ENCODE peak calls at places on chromosomes 12 and 14, in eight cellular contexts. M is T1000, J is AG04449, C is amniotic stem cell, B is Ammon's horn, N is NCI-H146, D is germinal center, T is pancreas. W is an unnamed sample.

GRCh38 chr12:42255875-42256261 is 17.8 kb upstream of the YAF2 start:
- DNase-seq in M (no peak), J (no peak), C (no peak), B (no peak), N (no peak), D (no peak), T (no peak), W (no peak)

GRCh38 chr14:85532981-85533820 is 3.3 kb downstream of the FLRT2 start:
- DNase-seq in M (peak), J (no peak), C (peak), B (peak), N (peak), D (no peak), T (peak), W (peak)

GRCh38 chr12:127652281-127652680 is 614.7 kb upstream of the TMEM132C start:
- DNase-seq in M (no peak), J (no peak), C (no peak), B (no peak), N (no peak), D (no peak), T (no peak), W (no peak)

GRCh38 chr12:12527820-12528296 is 34.8 kb downstream of the DUSP16 start:
- DNase-seq in M (no peak), J (no peak), C (no peak), B (no peak), N (no peak), D (no peak), T (no peak), W (no peak)

GRCh38 chr14:32022525-32022924 is 54.6 kb upstream of the ARHGAP5 start:
- DNase-seq in M (no peak), J (no peak), C (no peak), B (no peak), N (no peak), D (no peak), T (no peak), W (no peak)

GRCh38 chr12:20210795-20211194 is 157.5 kb upstream of the PDE3A start:
- DNase-seq in M (no peak), J (no peak), C (no peak), B (no peak), N (no peak), D (no peak), T (no peak), W (no peak)

GRCh38 chr12:24109381-24110039 is 160.0 kb upstream of the SOX5 start:
- DNase-seq in M (no peak), J (no peak), C (no peak), B (peak), N (peak), D (peak), T (no peak), W (peak)

GRCh38 chr14:39428118-39428517 is 4.1 kb downstream of the FBXO33 start:
- DNase-seq in M (no peak), J (no peak), C (no peak), B (no peak), N (no peak), D (no peak), T (no peak), W (no peak)

GRCh38 chr12:126493366-126494108 is 1428.3 kb downstream of the AACS start:
- DNase-seq in M (peak), J (no peak), C (no peak), B (no peak), N (no peak), D (no peak), T (no peak), W (no peak)

GRCh38 chr12:42145197-42145549 is 499 bp upstream of the GXYLT1 start:
- DNase-seq in M (no peak), J (no peak), C (no peak), B (no peak), N (peak), D (no peak), T (no peak), W (no peak)

GRCh38 chr14:97120204-97121120 is 323.3 kb downstream of the VRK1 start:
- DNase-seq in M (peak), J (no peak), C (no peak), B (no peak), N (no peak), D (no peak), T (no peak), W (no peak)

GRCh38 chr12:76391461-76391860 is 43.2 kb upstream of the BBS10 start:
- DNase-seq in M (no peak), J (no peak), C (no peak), B (no peak), N (no peak), D (no peak), T (no peak), W (no peak)

GRCh38 chr12:91884216-91884615 is 261.4 kb downstream of the BTG1 start:
- DNase-seq in M (no peak), J (no peak), C (no peak), B (no peak), N (no peak), D (no peak), T (no peak), W (no peak)

GRCh38 chr12:92439397-92439779 is 263.4 kb upstream of the PLEKHG7 start:
- DNase-seq in M (peak), J (no peak), C (peak), B (no peak), N (no peak), D (no peak), T (no peak), W (no peak)

GRCh38 chr12:16155938-16156337 is 121.5 kb downstream of the SLC15A5 start:
- DNase-seq in M (no peak), J (no peak), C (no peak), B (no peak), N (no peak), D (no peak), T (no peak), W (no peak)

GRCh38 chr12:109757671-109758265 is 44.1 kb downstream of the FAM222A start:
- DNase-seq in M (no peak), J (no peak), C (no peak), B (no peak), N (no peak), D (no peak), T (peak), W (no peak)

GRCh38 chr12:42790761-42791151 is 201.2 kb upstream of the PRICKLE1 start:
- DNase-seq in M (peak), J (no peak), C (no peak), B (no peak), N (no peak), D (no peak), T (no peak), W (no peak)

GRCh38 chr14:56219666-56220413 is 101.6 kb downstream of the PELI2 start:
- DNase-seq in M (no peak), J (no peak), C (no peak), B (no peak), N (no peak), D (no peak), T (no peak), W (no peak)

GRCh38 chr12:30729547-30729946 is 25.2 kb downstream of the CAPRIN2 start:
- DNase-seq in M (no peak), J (no peak), C (no peak), B (no peak), N (no peak), D (no peak), T (no peak), W (no peak)

GRCh38 chr12:15527201-15527782 is 205.0 kb downstream of the PTPRO start:
- DNase-seq in M (no peak), J (no peak), C (no peak), B (peak), N (no peak), D (no peak), T (no peak), W (no peak)

GRCh38 chr12:69492739-69493138 is 22.6 kb downstream of the FRS2 start:
- DNase-seq in M (no peak), J (no peak), C (no peak), B (no peak), N (no peak), D (no peak), T (no peak), W (no peak)

GRCh38 chr12:89951050-89951693 is 242.5 kb upstream of the ATP2B1 start:
- DNase-seq in M (peak), J (no peak), C (peak), B (no peak), N (no peak), D (peak), T (no peak), W (peak)

GRCh38 chr14:93086441-93087055 is 29.2 kb downstream of the ITPK1 start:
- DNase-seq in M (no peak), J (no peak), C (no peak), B (no peak), N (no peak), D (no peak), T (no peak), W (no peak)

GRCh38 chr12:26032719-26033241 is 74.3 kb downstream of the RASSF8 start:
- DNase-seq in M (no peak), J (peak), C (no peak), B (no peak), N (peak), D (no peak), T (no peak), W (no peak)

GRCh38 chr12:45989277-45989856 is 1.0 kb downstream of the SCAF11 start:
- DNase-seq in M (no peak), J (no peak), C (no peak), B (no peak), N (no peak), D (no peak), T (no peak), W (peak)

GRCh38 chr14:92507174-92507768 is 6.3 kb upstream of the RIN3 start:
- DNase-seq in M (no peak), J (no peak), C (no peak), B (no peak), N (peak), D (peak), T (no peak), W (no peak)

GRCh38 chr12:52438305-52439301 is 4.4 kb upstream of the KRT75 start:
- DNase-seq in M (no peak), J (no peak), C (no peak), B (no peak), N (no peak), D (no peak), T (no peak), W (no peak)

GRCh38 chr12:26117321-26117720 is 7.5 kb downstream of the BHLHE41 start:
- DNase-seq in M (no peak), J (no peak), C (no peak), B (no peak), N (no peak), D (no peak), T (no peak), W (no peak)

GRCh38 chr14:34997762-34998161 is 15.0 kb downstream of the SRP54 start:
- DNase-seq in M (no peak), J (no peak), C (no peak), B (no peak), N (no peak), D (no peak), T (no peak), W (no peak)

GRCh38 chr12:26125451-26126339 is 858 bp upstream of the BHLHE41 start:
- DNase-seq in M (peak), J (peak), C (peak), B (peak), N (peak), D (peak), T (peak), W (peak)

GRCh38 chr14:99415496-99416281 is 65.0 kb downstream of the SETD3 start:
- DNase-seq in M (peak), J (peak), C (peak), B (peak), N (peak), D (peak), T (no peak), W (peak)

GRCh38 chr12:54958048-54958658 is 26.4 kb downstream of the TESPA1 start:
- DNase-seq in M (peak), J (peak), C (peak), B (peak), N (peak), D (peak), T (no peak), W (peak)

GRCh38 chr14:104518659-104519350 is 60.8 kb upstream of the C14orf180 start:
- DNase-seq in M (no peak), J (no peak), C (no peak), B (no peak), N (no peak), D (no peak), T (no peak), W (no peak)

GRCh38 chr14:24941719-24942118 is 108.2 kb downstream of the STXBP6 start:
- DNase-seq in M (no peak), J (no peak), C (no peak), B (no peak), N (peak), D (peak), T (peak), W (no peak)

GRCh38 chr12:47707905-47708543 is 2.2 kb upstream of the RPAP3 start:
- DNase-seq in M (no peak), J (no peak), C (no peak), B (peak), N (no peak), D (no peak), T (no peak), W (no peak)

GRCh38 chr12:77751939-77752338 is 78.8 kb upstream of the NAV3 start:
- DNase-seq in M (no peak), J (no peak), C (no peak), B (no peak), N (peak), D (no peak), T (no peak), W (no peak)

GRCh38 chr14:105632010-105632409 is 105.6 kb downstream of the TMEM121 start:
- DNase-seq in M (no peak), J (no peak), C (no peak), B (no peak), N (no peak), D (no peak), T (no peak), W (no peak)

GRCh38 chr14:80323266-80323665 is 112.0 kb upstream of the DIO2 start:
- DNase-seq in M (no peak), J (no peak), C (no peak), B (no peak), N (no peak), D (no peak), T (no peak), W (no peak)

W was measured in GM13976.